ENCODE peak calls at places on chromosomes 2 and 18, in nine cellular contexts. W is suprapubic skin, X is uterus, P is ovary, V is A549, H is sigmoid colon, J is esophagus squamous epithelium, L is heart left ventricle, R is transverse colon. U is an unnamed sample.

GRCh38 chr18:36828157-36828629 is 609 bp downstream of the TPGS2 start:
- DNase-seq in L (no peak), H (peak; percentile 63), J (no peak), W (no peak), P (no peak), R (peak; percentile 34), V (peak; percentile 36), X (peak; percentile 18), U (peak; percentile 41)

GRCh38 chr18:58102020-58102419 is 58.0 kb downstream of the NEDD4L start:
- DNase-seq in H (no peak), J (no peak), R (no peak), V (no peak), W (no peak), L (no peak), X (no peak), P (no peak), U (no peak)

GRCh38 chr2:223416826-223417610 is 185.1 kb downstream of the SCG2 start:
- DNase-seq in L (no peak), V (no peak), J (no peak), X (peak; percentile 57), R (no peak), P (no peak), W (no peak), H (no peak), U (no peak)

GRCh38 chr2:42902939-42903709 is 110.7 kb upstream of the HAAO start:
- DNase-seq in J (no peak), P (no peak), R (no peak), V (no peak), W (no peak), X (no peak), L (no peak), H (peak; percentile 53), U (no peak)

GRCh38 chr2:131827481-131828163 is 299.9 kb downstream of the CCDC74A start:
- DNase-seq in X (no peak), P (no peak), J (no peak), V (no peak), L (no peak), H (no peak), R (no peak), W (no peak), U (no peak)

GRCh38 chr2:109215866-109216265 is 86.9 kb downstream of the SH3RF3 start:
- DNase-seq in V (no peak), X (no peak), P (no peak), J (no peak), H (no peak), R (no peak), W (peak; percentile 58), L (no peak), U (no peak)

GRCh38 chr18:25062720-25063119 is 289.2 kb downstream of the ZNF521 start:
- DNase-seq in L (no peak), W (no peak), J (no peak), R (no peak), H (no peak), P (no peak), V (no peak), X (no peak), U (no peak)

GRCh38 chr2:152336854-152337510 is 2.0 kb downstream of the FMNL2 start:
- DNase-seq in X (peak; percentile 60), H (peak; percentile 89), W (peak; percentile 80), V (peak; percentile 36), J (no peak), P (peak; percentile 41), R (peak; percentile 41), L (no peak), U (no peak)

GRCh38 chr2:127097471-127097765 is 9.5 kb downstream of the BIN1 start:
- DNase-seq in H (peak; percentile 61), X (no peak), P (no peak), W (no peak), R (no peak), J (no peak), L (no peak), V (no peak), U (no peak)

GRCh38 chr2:231714639-231715498 is 6.5 kb downstream of the PTMA start:
- DNase-seq in V (peak; percentile 65), R (peak; percentile 81), X (peak; percentile 80), L (peak; percentile 68), W (no peak), P (peak; percentile 80), H (peak; percentile 87), J (no peak), U (peak; percentile 78)

DNA sequence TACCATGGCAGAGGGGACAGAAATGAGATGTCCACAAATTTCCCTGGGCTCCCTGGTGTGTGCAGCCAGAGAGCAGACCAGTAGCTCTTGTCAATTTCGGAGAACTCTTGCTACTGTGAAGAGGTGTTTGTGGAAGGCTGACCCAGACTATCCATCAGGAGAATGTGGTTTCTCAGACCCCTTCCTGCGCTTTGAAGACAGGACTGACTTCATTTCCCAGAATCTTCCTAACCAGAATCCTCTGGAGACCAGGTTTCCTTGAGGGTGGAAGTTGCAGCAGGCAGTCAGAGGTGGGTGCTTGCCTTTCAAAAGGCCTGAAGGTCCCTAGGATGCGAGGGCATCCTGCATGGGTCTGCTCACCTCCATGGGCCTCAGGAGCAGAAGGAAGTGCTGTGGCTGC is 121.9 kb downstream of the LAMA3 start:
- DNase-seq in V (no peak), J (no peak), P (no peak), W (no peak), L (no peak), X (no peak), R (no peak), H (no peak), U (no peak)
- H3K4me1 ChIP-seq in V (no peaks in the 10 kb centered on the region), J (no peaks in the 10 kb centered on the region), P (peaks cover 6% of the 10 kb centered on the region), W (no peaks in the 10 kb centered on the region), L (no peaks in the 10 kb centered on the region), X (no peaks in the 10 kb centered on the region), R (no peaks in the 10 kb centered on the region), H (no peaks in the 10 kb centered on the region), U (no peaks in the 10 kb centered on the region)

DNA sequence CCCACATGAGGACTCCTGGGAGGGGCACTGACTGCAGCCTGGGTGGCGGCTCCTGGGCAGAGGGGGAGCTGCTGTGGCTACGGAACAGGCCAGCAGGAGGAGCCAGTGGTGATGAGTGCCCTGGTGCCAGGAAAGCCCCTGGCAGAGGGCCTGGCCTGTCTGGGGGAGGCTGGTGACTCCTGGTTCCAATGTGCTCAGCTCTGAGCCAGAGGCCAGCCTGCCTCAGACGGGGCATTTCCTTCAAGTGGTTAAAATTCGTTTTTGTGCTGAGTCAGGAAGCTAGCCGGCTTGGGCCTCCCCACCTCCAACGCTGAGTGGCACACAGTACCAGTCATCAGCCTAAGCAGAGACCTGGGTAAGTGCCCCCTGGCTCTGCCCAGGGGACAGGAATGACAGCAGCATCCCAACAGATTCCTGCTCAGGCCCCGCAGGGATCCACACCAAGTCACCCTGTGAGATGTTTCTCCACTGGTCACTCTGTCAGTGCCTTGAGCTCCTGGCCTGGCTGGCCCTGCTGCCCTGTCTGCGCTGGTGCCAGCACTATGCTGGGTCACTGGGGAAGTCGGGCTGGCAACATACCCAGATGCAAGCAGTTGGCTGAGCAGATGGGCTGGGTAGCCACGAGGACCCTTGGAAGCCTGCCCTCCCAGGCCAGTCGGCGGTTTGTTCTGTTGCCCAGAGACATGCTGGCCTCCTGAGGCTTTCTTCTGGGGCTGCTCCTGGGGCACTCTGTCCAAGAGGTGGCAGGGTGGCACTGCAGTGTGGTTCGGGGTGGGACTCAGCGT is 7.1 kb upstream of the KLF11 start:
- DNase-seq in X (peak; percentile 70), W (no peak), R (peak; percentile 64), P (peak; percentile 61), J (no peak), L (peak; percentile 77), V (peak; percentile 84), H (peak; percentile 91), U (peak; percentile 95)
- TF ChIP-seq POLR2A in X (no peak), W (no peak), R (no peak), P (no peak), J (no peak), L (no peak), V (no peak), H (no peak), U (peak; percentile 27)

GRCh38 chr2:207219716-207220414 is 54.1 kb upstream of the KLF7 start:
- DNase-seq in L (no peak), W (no peak), J (no peak), P (no peak), X (no peak), V (peak; percentile 43), R (no peak), H (no peak), U (no peak)

GRCh38 chr2:207217442-207217841 is 51.7 kb upstream of the KLF7 start:
- DNase-seq in J (no peak), V (no peak), P (no peak), L (no peak), X (no peak), W (no peak), R (no peak), H (no peak), U (no peak)

GRCh38 chr2:207221731-207222130 is 56.0 kb upstream of the KLF7 start:
- DNase-seq in H (no peak), J (no peak), P (no peak), V (no peak), L (no peak), R (no peak), W (no peak), X (no peak), U (no peak)

GRCh38 chr2:207216454-207216853 is 50.7 kb upstream of the KLF7 start:
- DNase-seq in X (no peak), J (no peak), V (no peak), R (no peak), H (no peak), L (no peak), W (no peak), P (no peak), U (no peak)

DNA sequence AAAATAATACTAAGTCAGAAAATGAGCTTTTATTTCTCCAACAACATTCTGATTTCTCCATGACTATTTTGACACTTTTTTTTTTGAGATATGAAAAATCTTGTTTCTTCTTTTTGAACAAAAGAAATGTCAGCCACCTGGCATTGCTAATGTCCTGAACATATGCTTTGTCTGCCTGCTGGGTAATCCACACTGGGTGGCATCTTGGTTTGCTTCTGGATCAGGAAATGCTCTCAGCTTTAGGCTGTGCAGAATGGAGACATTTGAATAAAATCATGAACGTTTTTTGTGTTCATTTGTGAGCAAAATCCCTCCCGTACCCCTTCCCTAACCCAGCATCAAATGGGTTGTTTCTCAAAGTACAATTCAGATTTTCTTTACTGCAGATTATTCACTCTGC is 53.3 kb upstream of the KLF7 start:
- DNase-seq in J (no peak), R (no peak), P (no peak), W (no peak), L (no peak), X (no peak), H (no peak), V (no peak), U (no peak)
- H3K4me1 ChIP-seq in J (no peaks in the 10 kb centered on the region), R (no peaks in the 10 kb centered on the region), P (no peaks in the 10 kb centered on the region), W (peaks cover 6% of the 10 kb centered on the region), L (no peaks in the 10 kb centered on the region), X (no peaks in the 10 kb centered on the region), H (peaks cover 14% of the 10 kb centered on the region), V (peaks cover 15% of the 10 kb centered on the region), U (no peaks in the 10 kb centered on the region)

DNA sequence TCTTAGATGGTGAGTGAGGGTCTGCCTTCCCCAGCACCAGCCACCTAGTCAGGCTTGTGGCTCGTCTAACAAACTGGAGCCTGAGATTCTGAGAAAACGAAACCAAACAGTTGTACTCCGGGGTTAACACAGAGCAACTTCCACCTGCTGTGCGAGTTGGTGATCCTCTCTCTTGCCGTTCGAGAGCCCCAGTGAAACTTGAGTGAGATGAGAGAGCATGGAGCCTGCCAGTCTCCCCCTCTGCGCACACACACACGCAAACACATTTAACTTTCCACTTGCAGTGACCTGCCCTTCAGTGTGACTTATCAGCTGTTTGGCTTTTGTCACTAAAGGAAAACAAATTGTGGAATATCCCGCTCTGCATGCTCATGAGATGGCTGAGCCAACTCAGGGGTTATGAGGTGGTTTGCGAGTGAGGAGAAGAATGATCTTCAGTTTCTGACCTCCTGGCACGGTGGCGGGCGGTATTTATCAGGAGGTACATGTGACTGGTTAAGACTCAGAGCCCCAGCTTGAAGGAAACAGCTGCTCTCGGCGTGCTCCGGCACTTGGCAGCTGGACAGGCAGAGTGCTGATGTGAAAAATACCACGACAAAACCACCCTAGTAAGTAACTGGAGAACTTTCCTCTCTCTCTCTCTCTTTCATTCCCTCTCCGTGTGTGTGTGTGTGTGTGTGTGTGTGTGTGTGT is at the start of gene RASGRP3:
- DNase-seq in W (peak; percentile 91), L (peak; percentile 87), H (peak; percentile 87), R (peak; percentile 81), V (peak; percentile 64), J (peak; percentile 60), P (peak; percentile 78), X (peak; percentile 71), U (peak; percentile 81)
- TF ChIP-seq POLR2A in W (no peak), L (no peak), H (no peak), R (peak; percentile 62), V (no peak), J (no peak), P (no peak), X (no peak), U (peak; percentile 77)

U was measured in body of pancreas.